ENCODE peak calls at places on chromosomes 3 and 15, in eight cellular contexts. L is CD4-positive, alpha-beta T cell; Z is vagina; E is left ventricle myocardium inferior; V is tibial artery; Q is suprapubic skin; A is hepatocyte; G is upper lobe of right lung. B is an unnamed sample.

GRCh38 chr3:44355634-44356033 is 17.1 kb downstream of the TCAIM start:
- DNase-seq in L (no peak), V (peak), G (no peak), Z (no peak), E (no peak), A (peak), Q (no peak), B (no peak)

GRCh38 chr15:70504305-70504951 is 258.9 kb downstream of the UACA start:
- DNase-seq in E (peak), G (peak), Z (no peak), Q (no peak), V (peak), L (no peak), A (no peak), B (peak)

GRCh38 chr3:77038468-77038927 is 1.4 kb upstream of the ROBO2 start:
- DNase-seq in E (peak), V (peak), Z (no peak), Q (peak), L (no peak), A (peak), G (peak), B (peak)

GRCh38 chr15:68552773-68553172 is 26.0 kb upstream of the CORO2B start:
- DNase-seq in A (no peak), L (no peak), V (no peak), Z (no peak), E (no peak), G (no peak), Q (no peak), B (no peak)

GRCh38 chr3:149224736-149225594 is 3.3 kb upstream of the CP start:
- DNase-seq in Q (no peak), Z (no peak), E (no peak), L (no peak), A (peak), V (peak), G (no peak), B (no peak)

GRCh38 chr15:56930663-56931313 is 12.3 kb downstream of the TCF12 start:
- DNase-seq in L (no peak), E (no peak), A (no peak), Q (no peak), Z (no peak), G (no peak), V (no peak), B (peak)

GRCh38 chr3:63328386-63328785 is 50.3 kb downstream of the SYNPR start:
- DNase-seq in G (no peak), Q (no peak), Z (no peak), V (no peak), E (no peak), A (peak), L (no peak), B (no peak)

GRCh38 chr3:47008258-47008671 is 28.8 kb downstream of the NBEAL2 start:
- DNase-seq in E (no peak), A (no peak), G (peak), L (no peak), Q (peak), Z (no peak), V (no peak), B (no peak)

GRCh38 chr3:82390868-82391267 is 629.4 kb upstream of the GBE1 start:
- DNase-seq in G (no peak), A (no peak), L (no peak), Q (no peak), V (no peak), Z (no peak), E (no peak), B (no peak)

GRCh38 chr15:74381190-74381453 is 13.7 kb upstream of the CYP11A1 start:
- DNase-seq in E (no peak), L (no peak), Q (no peak), G (no peak), V (no peak), A (no peak), Z (no peak), B (no peak)

GRCh38 chr3:194671511-194671899 is 486 bp downstream of the LSG1 start:
- DNase-seq in E (no peak), Z (no peak), A (peak), L (no peak), Q (no peak), G (no peak), V (no peak), B (no peak)

GRCh38 chr3:187616307-187616939 is 53.8 kb downstream of the SST start:
- DNase-seq in G (no peak), V (no peak), L (peak), A (peak), E (no peak), Z (no peak), Q (no peak), B (peak)

GRCh38 chr3:161171639-161172552 is 49.2 kb upstream of the NMD3 start:
- DNase-seq in V (no peak), Q (no peak), G (no peak), L (no peak), A (no peak), E (no peak), Z (no peak), B (no peak)

GRCh38 chr15:67194171-67195114 is 60.0 kb downstream of the AAGAB start:
- DNase-seq in Q (no peak), G (no peak), L (no peak), E (peak), Z (no peak), V (no peak), A (no peak), B (peak)

GRCh38 chr3:166554006-166554405 is 716.8 kb upstream of the BCHE start:
- DNase-seq in E (no peak), A (no peak), L (no peak), V (no peak), Z (no peak), G (no peak), Q (no peak), B (no peak)

GRCh38 chr15:49887604-49888340 is 231.3 kb downstream of the ATP8B4 start:
- DNase-seq in L (no peak), E (no peak), G (no peak), Q (no peak), V (no peak), Z (no peak), A (no peak), B (no peak)

GRCh38 chr3:138325990-138326389 is 3.7 kb downstream of the NME9 start:
- DNase-seq in Z (no peak), E (no peak), L (no peak), A (no peak), Q (no peak), G (no peak), V (no peak), B (no peak)

DNA sequence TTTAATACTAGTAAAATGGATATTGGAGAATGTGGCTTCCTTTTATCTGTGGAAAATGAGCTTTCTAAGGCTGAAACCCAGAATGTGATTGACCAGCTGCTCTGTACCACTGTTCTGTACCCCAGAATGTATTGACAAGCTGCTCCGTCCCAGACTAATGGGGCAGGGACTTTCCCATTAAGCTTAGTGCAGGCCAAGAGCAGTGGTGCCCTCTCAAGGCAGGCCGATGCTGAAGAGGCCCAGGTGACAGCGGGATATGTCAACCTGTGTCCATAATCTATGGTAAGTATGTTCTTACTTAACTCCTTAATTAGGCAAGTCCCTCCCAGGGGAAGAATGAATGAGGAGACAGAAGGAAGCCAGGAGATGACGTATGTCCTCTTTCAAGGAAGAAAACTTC is 31.1 kb downstream of the SGO1 start:
- DNase-seq in L (no peak), A (no peak), V (no peak), E (no peak), Q (no peak), Z (no peak), G (no peak), B (no peak)
- TF ChIP-seq CTCF in L (no peak), A (no peak), V (no peak), E (no peak), Q (no peak), Z (no peak), G (no peak), B (no peak)

GRCh38 chr3:128629936-128630335 is 20.7 kb downstream of the RPN1 start:
- DNase-seq in G (no peak), E (no peak), L (no peak), Q (peak), V (no peak), Z (no peak), A (no peak), B (no peak)

GRCh38 chr3:128634075-128634611 is 16.5 kb downstream of the RPN1 start:
- DNase-seq in L (no peak), Z (no peak), A (no peak), E (no peak), Q (no peak), V (no peak), G (no peak), B (no peak)

GRCh38 chr3:128632301-128632700 is 18.3 kb downstream of the RPN1 start:
- DNase-seq in Z (no peak), A (no peak), E (no peak), Q (no peak), L (no peak), G (no peak), V (no peak), B (no peak)
- H3K27ac ChIP-seq in Z (no peak), A (no peak), E (peak), Q (peak), L (no peak), G (peak), V (no peak), B (no peak)

DNA sequence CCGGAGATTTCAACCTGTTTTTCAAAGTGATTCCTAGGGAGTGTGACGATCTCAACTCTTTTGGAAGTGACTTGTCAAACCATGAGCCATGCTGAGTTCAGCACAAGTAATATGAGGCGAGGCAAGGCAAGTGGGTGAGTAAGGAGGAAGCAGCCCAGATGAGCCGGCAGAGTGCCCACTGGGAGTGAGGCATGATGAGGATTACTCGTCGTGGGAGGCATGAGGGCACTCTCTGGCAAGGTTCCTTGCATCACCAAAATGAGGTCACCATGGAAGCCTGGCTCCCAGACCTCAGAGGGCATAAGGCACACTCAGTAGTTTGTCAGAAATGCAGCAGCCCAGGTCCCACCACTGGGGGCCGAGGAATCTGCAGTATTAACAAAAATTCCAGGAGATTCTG is 636.1 kb downstream of the MAGI1 start:
- DNase-seq in L (no peak), G (no peak), Z (no peak), Q (no peak), E (no peak), V (peak), A (no peak), B (no peak)
- TF ChIP-seq CTCF in L (no peak), G (no peak), Z (no peak), Q (no peak), E (no peak), V (no peak), A (no peak), B (no peak)

DNA sequence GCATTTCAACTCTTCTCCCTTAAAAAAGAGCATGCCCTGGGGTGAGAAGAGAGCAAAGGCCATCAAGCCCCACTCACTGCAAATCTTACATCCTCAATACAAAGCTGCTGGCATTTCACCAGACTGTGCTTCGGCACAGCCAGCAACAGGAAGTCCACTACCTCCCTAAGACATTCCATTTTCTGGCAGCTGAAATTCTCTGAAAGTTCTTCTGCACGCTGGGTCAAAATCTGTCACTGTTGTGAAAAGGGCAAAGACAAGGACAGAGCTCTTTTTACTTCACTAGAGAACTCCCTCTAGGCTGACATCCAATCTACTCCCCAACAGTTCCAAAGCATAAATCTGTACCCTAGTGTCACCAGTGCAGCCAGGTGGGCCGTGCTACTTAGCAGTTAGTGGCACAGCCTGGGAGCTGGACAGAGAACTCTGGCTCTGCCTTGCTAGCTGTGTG is 6.3 kb downstream of the MTMR10 start:
- DNase-seq in Q (no peak), L (no peak), A (no peak), E (no peak), G (no peak), V (peak), Z (no peak), B (peak)
- H3K27ac ChIP-seq in Q (peak), L (no peak), A (no peak), E (peak), G (peak), V (no peak), Z (peak), B (no peak)

GRCh38 chr15:80194186-80194585 is 41.4 kb downstream of the FAH start:
- DNase-seq in G (no peak), L (no peak), Q (no peak), V (no peak), Z (no peak), A (no peak), E (no peak), B (no peak)
- TF ChIP-seq CTCF in G (no peak), L (no peak), Q (no peak), V (no peak), Z (no peak), A (no peak), E (no peak), B (no peak)